ENCODE peak calls at places on chromosomes 7 and 10, in ten cellular contexts. F is PC-3; Y is activated CD8-positive, alpha-beta T cell treated with anti-CD3 and anti-CD28 coated beads for 36 hours; I is gastrocnemius medialis; V is HepG2; O is upper lobe of right lung; Q is heart left ventricle; S is CD8-positive, alpha-beta T cell; P is A549; H is psoas muscle. G is an unnamed sample.

GRCh38 chr10:2744547-2745212 is 322.7 kb upstream of the PFKP start:
- ATAC-seq in P (no peak), F (no peak), H (no peak), V (no peak), O (no peak), S (no peak), Y (no peak), Q (no peak), I (no peak), G (no peak)

GRCh38 chr10:101066146-101066889 is 4.5 kb downstream of the KAZALD1 start:
- ATAC-seq in Q (peak), F (peak), O (peak), Y (peak), I (no peak), S (peak), V (peak), H (peak), P (peak), G (peak)

GRCh38 chr7:55903985-55904759 is 16.9 kb downstream of the ZNF713 start:
- ATAC-seq in H (no peak), Y (no peak), I (no peak), V (no peak), Q (no peak), S (no peak), O (no peak), F (no peak), P (no peak), G (no peak)

GRCh38 chr7:151787348-151787747 is 89.6 kb downstream of the PRKAG2 start:
- ATAC-seq in S (no peak), V (no peak), O (no peak), F (no peak), H (no peak), I (no peak), Y (no peak), P (no peak), Q (no peak), G (no peak)

GRCh38 chr10:113854019-113854756 is at the start of the genes DCLRE1A and NHLRC2:
- ATAC-seq in I (peak), Q (peak), F (peak), P (peak), Y (peak), S (peak), V (peak), O (peak), H (peak), G (peak)

GRCh38 chr7:149669121-149669818 is 104.1 kb downstream of the ZNF467 start:
- ATAC-seq in H (no peak), I (no peak), V (no peak), F (peak), P (no peak), S (no peak), Y (peak), Q (no peak), O (no peak), G (no peak)

GRCh38 chr7:22728416-22729029 is 1.5 kb downstream of the IL6 start:
- ATAC-seq in S (no peak), O (peak), Q (no peak), H (no peak), I (no peak), F (peak), Y (no peak), V (peak), P (peak), G (no peak)

GRCh38 chr7:30406664-30407425 is 71.7 kb downstream of the NOD1 start:
- ATAC-seq in P (no peak), O (no peak), V (no peak), Q (peak), Y (no peak), F (peak), H (peak), S (no peak), I (peak), G (no peak)

GRCh38 chr10:117818696-117819095 is 228.0 kb downstream of the RAB11FIP2 start:
- ATAC-seq in H (no peak), F (no peak), V (no peak), Q (no peak), Y (no peak), S (no peak), O (no peak), P (no peak), I (no peak), G (no peak)

GRCh38 chr10:121303273-121303890 is 294.9 kb downstream of the FGFR2 start:
- ATAC-seq in H (no peak), Q (no peak), V (peak), P (no peak), I (no peak), Y (no peak), S (no peak), F (no peak), O (peak), G (no peak)

GRCh38 chr10:84665883-84666463 is 337.6 kb downstream of the CCSER2 start:
- ATAC-seq in F (no peak), V (peak), S (no peak), H (no peak), O (peak), I (no peak), P (peak), Y (peak), Q (no peak), G (no peak)

GRCh38 chr7:5546626-5547025 is 123.0 kb upstream of the TNRC18 start:
- ATAC-seq in F (no peak), S (no peak), Q (peak), V (no peak), P (no peak), Y (no peak), H (peak), I (peak), O (no peak), G (no peak)

GRCh38 chr7:45924283-45924682 is 3.2 kb upstream of the IGFBP3 start:
- ATAC-seq in H (no peak), O (no peak), Y (no peak), F (peak), I (no peak), S (no peak), V (no peak), Q (no peak), P (peak), G (peak)

GRCh38 chr10:123988694-123989093 is 97.1 kb upstream of the CPXM2 start:
- ATAC-seq in P (no peak), I (no peak), S (no peak), O (no peak), V (no peak), F (no peak), H (no peak), Q (no peak), Y (no peak), G (no peak)

GRCh38 chr10:60663850-60664249 is 114.4 kb upstream of the CDK1 start:
- ATAC-seq in S (no peak), V (no peak), P (no peak), Y (no peak), H (no peak), Q (no peak), I (no peak), F (no peak), O (peak), G (no peak)

GRCh38 chr7:87456247-87456646 is 19.2 kb downstream of the ABCB4 start:
- ATAC-seq in O (no peak), S (no peak), F (no peak), Y (no peak), Q (no peak), H (peak), V (no peak), P (no peak), I (no peak), G (no peak)

GRCh38 chr7:69630292-69630691 is 32.0 kb downstream of the AUTS2 start:
- ATAC-seq in V (no peak), P (peak), I (no peak), Q (no peak), H (no peak), Y (peak), O (no peak), S (no peak), F (no peak), G (no peak)

GRCh38 chr10:58384095-58384494 is 1.1 kb upstream of the TFAM start:
- ATAC-seq in V (no peak), O (peak), I (no peak), P (no peak), H (no peak), Q (no peak), F (peak), Y (no peak), S (peak), G (no peak)

GRCh38 chr10:22629843-22630228 is 84.5 kb downstream of the PIP4K2A start:
- ATAC-seq in F (no peak), I (no peak), H (no peak), Q (no peak), S (no peak), Y (peak), P (no peak), V (no peak), O (no peak), G (no peak)

GRCh38 chr7:1444214-1444924 is 14.9 kb downstream of the MICALL2 start:
- ATAC-seq in Q (no peak), H (no peak), S (no peak), V (no peak), F (no peak), I (no peak), Y (no peak), O (no peak), P (no peak), G (no peak)

GRCh38 chr7:30838008-30838407 is 66.8 kb downstream of the MINDY4 start:
- ATAC-seq in Q (no peak), Y (no peak), O (no peak), V (no peak), F (no peak), S (no peak), H (no peak), P (no peak), I (no peak), G (no peak)

GRCh38 chr10:70943806-70944466 is 55.6 kb upstream of the PCBD1 start:
- ATAC-seq in Y (no peak), Q (peak), V (no peak), F (no peak), I (no peak), H (peak), O (no peak), S (no peak), P (no peak), G (no peak)

GRCh38 chr10:79367421-79368189 is 20.3 kb downstream of the PPIF start:
- ATAC-seq in V (no peak), F (peak), I (no peak), Y (no peak), O (no peak), S (no peak), P (no peak), Q (no peak), H (no peak), G (no peak)

GRCh38 chr7:29946428-29947186 is 43.0 kb downstream of the SCRN1 start:
- ATAC-seq in P (peak), I (no peak), S (no peak), Q (peak), O (peak), Y (no peak), F (peak), H (no peak), V (peak), G (no peak)

DNA sequence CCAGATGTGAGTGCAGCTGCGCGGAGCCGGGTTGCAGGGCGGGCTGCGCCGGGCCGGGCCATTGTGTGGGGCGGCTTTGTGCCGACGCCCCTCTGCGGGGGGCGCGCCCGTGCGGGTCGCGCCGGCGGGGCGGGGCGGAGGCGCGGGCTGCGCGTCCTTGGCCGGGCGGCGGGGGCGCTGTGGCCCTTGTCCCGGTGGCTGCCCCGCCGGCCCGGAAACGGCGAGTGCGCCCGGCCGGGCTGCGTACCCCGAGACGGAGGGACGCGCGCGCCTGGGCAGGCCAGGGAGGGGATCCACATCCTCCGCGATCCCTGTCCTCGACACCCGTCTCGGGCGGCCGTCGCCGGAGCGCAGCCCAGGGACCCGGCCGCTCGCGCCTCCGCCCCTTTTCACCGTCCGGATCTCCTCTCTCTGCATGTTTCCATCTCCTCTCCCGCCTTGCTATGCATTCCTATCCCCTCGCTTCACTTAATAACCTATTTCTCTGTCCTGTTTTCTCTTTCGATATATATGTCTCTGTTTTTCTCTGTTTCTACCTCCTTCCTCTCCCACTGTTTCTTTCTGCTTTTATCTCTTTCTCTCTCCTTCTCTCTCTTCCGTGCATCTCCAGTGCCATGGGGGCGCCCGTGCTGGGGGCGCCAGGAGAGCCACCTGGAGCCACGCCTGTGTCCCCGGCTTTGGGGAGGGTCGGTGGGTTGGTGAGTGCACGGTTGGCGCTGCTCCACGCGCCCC is 765 bp downstream of the PFKFB3 start:
- ATAC-seq in Q (no peak), S (peak), I (no peak), H (peak), P (peak), V (peak), Y (peak), O (peak), F (peak), G (peak)
- TF ChIP-seq CTCF in Q (peak), S (no peak), I (peak), H (peak), P (peak), V (peak), Y (peak), O (no peak), F (no peak), G (peak)

DNA sequence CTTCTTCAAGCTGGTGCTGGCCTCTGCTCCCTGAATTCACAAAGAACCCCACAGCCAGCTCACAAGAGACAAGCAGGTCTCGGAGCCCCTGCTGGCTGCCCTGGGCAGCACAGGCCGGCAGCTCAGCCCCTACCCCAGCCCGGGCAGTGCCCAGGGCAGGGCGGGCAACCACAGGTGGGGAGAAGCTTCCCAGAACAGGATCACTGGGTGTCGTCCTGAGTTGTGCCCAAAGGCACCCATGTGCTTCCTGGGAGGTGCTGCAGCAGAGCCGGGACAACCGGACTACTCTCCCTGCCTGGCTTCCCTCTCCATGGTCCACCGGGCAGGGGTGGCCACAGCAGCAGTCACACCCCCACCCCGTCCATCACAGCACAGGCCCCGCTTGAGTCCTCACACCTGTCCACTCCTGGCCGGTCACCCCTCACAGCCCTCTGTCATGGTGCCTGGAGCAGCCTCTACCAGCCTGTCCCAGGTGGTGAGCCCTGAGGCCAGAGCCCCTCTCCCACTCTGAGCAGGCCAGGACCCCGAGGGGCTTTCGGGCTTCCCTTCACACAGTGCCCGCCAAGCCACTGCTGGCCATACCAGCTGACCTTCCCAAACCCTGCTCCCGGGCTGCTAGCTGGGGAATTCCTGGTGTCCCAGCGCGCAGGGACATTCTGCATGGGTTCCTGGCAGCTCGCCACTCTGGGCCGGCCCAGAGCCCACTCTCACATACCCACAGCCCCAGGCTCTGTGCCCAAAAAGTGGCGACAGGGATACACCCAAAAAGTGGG is 3.1 kb downstream of the RASGEF1A start:
- ATAC-seq in H (no peak), Y (no peak), I (no peak), P (peak), V (peak), S (no peak), F (peak), O (no peak), Q (no peak), G (no peak)
- TF ChIP-seq CTCF in H (no peak), Y (no peak), I (no peak), P (peak), V (no peak), S (no peak), F (peak), O (no peak), Q (no peak), G (no peak)

GRCh38 chr10:127345231-127345965 is 149.0 kb upstream of the INSYN2A start:
- ATAC-seq in H (no peak), V (no peak), P (no peak), O (no peak), F (no peak), Y (no peak), Q (no peak), I (no peak), S (no peak), G (no peak)
- TF ChIP-seq CTCF in H (no peak), V (no peak), P (no peak), O (no peak), F (no peak), Y (no peak), Q (no peak), I (no peak), S (no peak), G (no peak)

GRCh38 chr7:121099572-121099971 is 111.1 kb downstream of the CPED1 start:
- ATAC-seq in P (no peak), V (no peak), Y (no peak), Q (no peak), O (no peak), H (no peak), S (no peak), I (no peak), F (peak), G (no peak)
- TF ChIP-seq CTCF in P (no peak), V (no peak), Y (no peak), Q (no peak), O (no peak), H (no peak), S (no peak), I (no peak), F (peak), G (no peak)

G was measured in gastroesophageal sphincter.